ENCODE peak calls at places on chromosome 11, in five cellular contexts. P is naive thymus-derived CD4-positive, alpha-beta T cell; D is tibial nerve; G is fibroblast of lung; S is HepG2. C is an unnamed sample. For H3K4me1, the result is how much of the 10 kb centered on the place peaks cover.

GRCh38 chr11:126646701-126647209 is 291.3 kb downstream of the ST3GAL4 start:
- DNase-seq in S (no peak), P (no peak), D (no peak), G (peak), C (no peak)

GRCh38 chr11:100704176-100704575 is 17.1 kb downstream of the ARHGAP42 start:
- DNase-seq in S (no peak), D (no peak), G (no peak), P (no peak), C (no peak)

GRCh38 chr11:45366196-45366595 is 80.1 kb upstream of the SYT13 start:
- DNase-seq in S (no peak), D (no peak), G (no peak), P (no peak), C (no peak)

GRCh38 chr11:45259607-45260006 is 26.5 kb downstream of the SYT13 start:
- DNase-seq in G (peak), D (no peak), P (no peak), S (peak), C (no peak)

GRCh38 chr11:727859-728748 is 19.2 kb upstream of the TALDO1 start:
- DNase-seq in P (peak), G (peak), D (peak), S (peak), C (peak)

GRCh38 chr11:126969865-126970479 is 30.6 kb downstream of the KIRREL3 start:
- DNase-seq in G (peak), D (no peak), P (no peak), S (no peak), C (no peak)

GRCh38 chr11:45928535-45929215 is 6.2 kb downstream of the LARGE2 start:
- DNase-seq in G (no peak), D (no peak), S (no peak), P (no peak), C (no peak)

GRCh38 chr11:68753300-68753699 is 2.0 kb upstream of the TESMIN start:
- DNase-seq in S (no peak), P (no peak), G (no peak), D (no peak), C (no peak)

GRCh38 chr11:44484211-44484610 is 81.3 kb upstream of the CD82 start:
- DNase-seq in P (no peak), S (peak), G (no peak), D (no peak), C (no peak)

GRCh38 chr11:59550842-59551650 is 39.7 kb downstream of the OR4D9 start:
- DNase-seq in S (peak), P (peak), D (peak), G (peak), C (peak)

GRCh38 chr11:64090811-64091516 is 55.2 kb downstream of the FLRT1 start:
- DNase-seq in S (no peak), G (no peak), D (no peak), P (no peak), C (no peak)

GRCh38 chr11:252666-253065 is 15.9 kb downstream of the PSMD13 start:
- DNase-seq in P (no peak), D (no peak), S (no peak), G (no peak), C (no peak)

GRCh38 chr11:15660496-15660895 is 545.8 kb downstream of the INSC start:
- DNase-seq in S (no peak), P (no peak), G (no peak), D (no peak), C (no peak)

GRCh38 chr11:125551835-125552342 is 17.4 kb upstream of the EI24 start:
- DNase-seq in D (no peak), P (no peak), S (no peak), G (no peak), C (no peak)

DNA sequence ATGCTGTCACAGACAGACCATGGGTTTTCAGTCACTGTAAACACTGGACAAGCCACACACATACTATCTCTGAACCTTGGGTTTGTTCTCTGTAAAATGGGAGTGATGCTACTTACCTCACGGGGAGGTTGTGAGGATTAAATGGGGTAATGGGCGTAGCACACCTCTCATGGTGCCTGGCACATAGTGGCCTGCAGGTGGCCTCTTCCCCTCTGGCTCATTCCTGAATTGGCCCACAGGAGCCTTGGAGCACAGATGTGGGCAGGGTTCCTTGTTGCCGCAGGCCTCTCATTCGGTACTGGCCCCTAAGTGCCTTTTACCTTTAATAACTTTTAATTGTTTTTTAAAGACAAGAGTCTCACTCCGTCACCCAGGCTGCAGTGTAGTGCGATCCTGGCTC is 11.7 kb downstream of the MICAL2 start:
- DNase-seq in D (no peak), P (no peak), S (peak), G (no peak), C (no peak)
- H3K4me1 ChIP-seq in D (under half), P (under half), S (under half), G (half or more), C (under half)

GRCh38 chr11:8697056-8697455 is 14.5 kb downstream of the RPL27A start:
- DNase-seq in D (no peak), G (no peak), S (no peak), P (no peak), C (no peak)

GRCh38 chr11:8701891-8702597 is 19.5 kb downstream of the RPL27A start:
- DNase-seq in S (no peak), G (no peak), D (no peak), P (no peak), C (no peak)

GRCh38 chr11:8699903-8700302 is 17.3 kb downstream of the RPL27A start:
- DNase-seq in S (peak), G (peak), P (no peak), D (no peak), C (no peak)

GRCh38 chr11:8698379-8698851 is 15.8 kb downstream of the RPL27A start:
- DNase-seq in S (peak), D (no peak), P (no peak), G (no peak), C (no peak)

GRCh38 chr11:8698917-8699441 is 16.4 kb downstream of the RPL27A start:
- DNase-seq in D (no peak), G (no peak), P (no peak), S (no peak), C (no peak)
- H3K4me3 ChIP-seq in D (no peak), G (no peak), P (no peak), S (no peak), C (no peak)

GRCh38 chr11:12164061-12165014 is 53.9 kb downstream of the MICAL2 start:
- DNase-seq in D (no peak), P (no peak), G (peak), S (no peak), C (no peak)

GRCh38 chr11:12168114-12168513 is 57.7 kb downstream of the MICAL2 start:
- DNase-seq in P (no peak), G (no peak), D (no peak), S (no peak), C (no peak)

GRCh38 chr11:12167098-12167999 is 57.0 kb downstream of the MICAL2 start:
- DNase-seq in P (no peak), D (no peak), S (peak), G (peak), C (no peak)

GRCh38 chr11:12165237-12165875 is 55.0 kb downstream of the MICAL2 start:
- DNase-seq in P (no peak), G (peak), D (no peak), S (no peak), C (no peak)

GRCh38 chr11:12166299-12167092 is 56.1 kb downstream of the MICAL2 start:
- DNase-seq in S (no peak), P (no peak), G (no peak), D (no peak), C (no peak)
- H3K27ac ChIP-seq in S (no peak), P (no peak), G (peak), D (no peak), C (no peak)

DNA sequence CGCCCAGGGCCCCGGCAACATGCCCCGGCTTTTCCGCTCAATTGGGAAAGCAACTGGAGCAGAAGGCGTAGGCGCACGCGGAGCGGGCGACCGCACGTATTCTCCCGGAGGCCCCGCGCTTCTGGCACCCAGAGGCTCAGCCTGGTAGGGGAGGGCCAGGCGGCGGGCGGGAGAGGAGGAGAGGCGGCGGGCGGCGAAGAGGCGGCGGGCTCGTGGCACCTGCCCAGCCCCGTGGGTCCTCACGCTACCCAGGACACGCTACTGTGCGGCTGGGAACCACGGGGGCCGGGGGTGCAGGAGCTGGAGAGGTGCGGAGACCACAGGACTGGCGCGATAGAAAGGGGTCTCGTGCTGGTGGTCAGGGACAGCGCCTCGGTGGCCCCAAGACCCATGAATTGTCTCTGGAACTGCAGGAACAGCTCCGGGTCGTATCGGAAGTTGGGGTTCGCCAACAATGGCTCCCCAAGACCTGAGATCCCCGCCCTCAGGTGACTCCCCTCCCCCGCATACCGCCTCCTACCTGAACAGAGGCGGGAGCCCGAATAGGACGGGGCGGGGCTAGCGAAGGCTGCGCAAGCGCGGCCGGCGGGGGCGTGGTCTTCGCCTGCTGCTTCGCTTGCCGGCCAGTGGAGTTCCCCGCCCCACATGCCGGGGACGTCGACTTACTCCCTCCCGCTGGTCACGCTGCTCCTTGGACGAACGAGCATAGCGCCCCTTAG is at the start of gene SLC37A4:
- DNase-seq in G (peak), D (peak), S (peak), P (peak), C (peak)
- H3K4me1 ChIP-seq in G (under half), D (under half), S (half or more), P (under half), C (under half)

DNA sequence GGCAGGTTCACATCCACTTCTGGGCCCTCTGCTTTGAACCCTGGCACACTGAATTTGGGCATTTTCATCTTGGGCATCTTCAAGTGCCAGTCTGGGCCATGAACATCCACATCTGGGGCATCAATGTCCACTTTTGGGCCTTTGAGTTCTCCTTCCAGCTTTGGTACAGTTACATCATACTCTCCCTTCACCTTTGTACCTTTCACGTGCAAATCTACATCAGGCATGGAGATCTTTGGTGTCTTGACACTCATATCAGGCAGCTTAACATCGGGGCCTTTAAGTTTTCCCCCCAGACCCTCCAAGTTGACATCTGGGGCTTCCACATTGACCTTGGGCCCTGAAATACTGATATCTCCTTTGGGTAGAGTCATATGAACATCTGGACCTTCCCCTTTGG is 14.5 kb downstream of the AHNAK start:
- DNase-seq in S (no peak), P (no peak), D (no peak), G (no peak), C (no peak)
- H3K4me3 ChIP-seq in S (no peak), P (no peak), D (no peak), G (no peak), C (no peak)

DNA sequence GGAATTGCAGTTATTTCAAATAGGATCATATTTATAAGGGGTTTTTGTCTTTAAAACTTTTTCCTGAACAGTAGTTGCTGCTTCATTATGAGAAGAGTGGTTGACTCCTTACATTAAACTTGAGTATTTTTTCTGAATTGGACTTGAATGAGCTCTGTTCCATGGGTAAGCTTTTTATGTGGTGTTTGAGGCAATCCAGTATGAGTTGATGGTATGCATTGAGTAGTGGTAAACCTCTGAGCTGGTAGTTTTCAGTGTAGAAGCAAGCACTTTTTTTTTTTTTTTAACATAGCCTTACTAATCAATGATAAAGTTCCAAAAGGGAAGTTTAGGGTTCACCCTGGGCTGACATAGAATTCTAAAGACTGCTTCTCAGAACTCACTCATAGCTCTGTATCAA is 3.4 kb downstream of the KMT2A start:
- DNase-seq in P (no peak), S (no peak), G (no peak), D (no peak), C (no peak)
- H3K27ac ChIP-seq in P (peak), S (no peak), G (no peak), D (no peak), C (peak)

C was measured in CD4-positive, CD25-positive, alpha-beta regulatory T cell.